ENCODE peak calls at places on chromosomes 5 and 9, in four cellular contexts. L, O, U and S are unnamed samples. For H3K36me3, the result is how much of the 10 kb centered on the place peaks cover.

GRCh38 chr9:114677418-114677817 is 4.6 kb downstream of the TEX48 start:
- DNase-seq in L (peak), O (peak), U (peak), S (peak)

GRCh38 chr9:136539427-136540412 is 6.1 kb downstream of the NOTCH1 start:
- DNase-seq in L (peak), O (peak), U (peak), S (no peak)

GRCh38 chr5:137395011-137395755 is 103.9 kb downstream of the SPOCK1 start:
- DNase-seq in L (no peak), O (no peak), U (no peak), S (no peak)

GRCh38 chr9:124897570-124898460 is 35.9 kb downstream of the ARPC5L start:
- DNase-seq in L (no peak), O (no peak), U (no peak), S (no peak)

GRCh38 chr5:57175586-57175985 is 1.7 kb downstream of the GPBP1 start:
- DNase-seq in L (no peak), O (no peak), U (no peak), S (no peak)

GRCh38 chr5:17441351-17441750 is 56.7 kb upstream of the TAF11L2 start:
- DNase-seq in L (peak), O (no peak), U (no peak), S (no peak)

GRCh38 chr9:107309271-107309670 is 26.2 kb downstream of the RAD23B start:
- DNase-seq in L (no peak), O (no peak), U (no peak), S (no peak)

GRCh38 chr5:69450116-69450515 is 35.2 kb downstream of the MARVELD2 start:
- DNase-seq in L (peak), O (no peak), U (no peak), S (peak)

GRCh38 chr9:109766351-109766750 is 13.6 kb upstream of the PALM2AKAP2 start:
- DNase-seq in L (peak), O (no peak), U (no peak), S (no peak)

GRCh38 chr5:1156033-1156753 is 44.3 kb upstream of the SLC12A7 start:
- DNase-seq in L (no peak), O (no peak), U (no peak), S (peak)

GRCh38 chr5:109409061-109409843 is 522 bp downstream of the PJA2 start:
- DNase-seq in L (peak), O (peak), U (peak), S (peak)

GRCh38 chr5:110757118-110757729 is 18.4 kb downstream of the SLC25A46 start:
- DNase-seq in L (peak), O (no peak), U (no peak), S (no peak)

GRCh38 chr5:97165726-97166125 is 17.3 kb downstream of the RIOK2 start:
- DNase-seq in L (no peak), O (no peak), U (no peak), S (no peak)

GRCh38 chr5:6188344-6188743 is 190.0 kb downstream of the MED10 start:
- DNase-seq in L (no peak), O (no peak), U (no peak), S (no peak)

GRCh38 chr9:89137548-89138462 is 40.8 kb downstream of the SHC3 start:
- DNase-seq in L (peak), O (peak), U (no peak), S (no peak)

GRCh38 chr9:124852829-124853531 is at the start of gene WDR38:
- DNase-seq in L (no peak), O (peak), U (peak), S (peak)

GRCh38 chr9:90032296-90033029 is 427.7 kb downstream of the GADD45G start:
- DNase-seq in L (no peak), O (no peak), U (no peak), S (no peak)

GRCh38 chr5:127306647-127307046 is 16.1 kb downstream of the MEGF10 start:
- DNase-seq in L (peak), O (no peak), U (no peak), S (no peak)

DNA sequence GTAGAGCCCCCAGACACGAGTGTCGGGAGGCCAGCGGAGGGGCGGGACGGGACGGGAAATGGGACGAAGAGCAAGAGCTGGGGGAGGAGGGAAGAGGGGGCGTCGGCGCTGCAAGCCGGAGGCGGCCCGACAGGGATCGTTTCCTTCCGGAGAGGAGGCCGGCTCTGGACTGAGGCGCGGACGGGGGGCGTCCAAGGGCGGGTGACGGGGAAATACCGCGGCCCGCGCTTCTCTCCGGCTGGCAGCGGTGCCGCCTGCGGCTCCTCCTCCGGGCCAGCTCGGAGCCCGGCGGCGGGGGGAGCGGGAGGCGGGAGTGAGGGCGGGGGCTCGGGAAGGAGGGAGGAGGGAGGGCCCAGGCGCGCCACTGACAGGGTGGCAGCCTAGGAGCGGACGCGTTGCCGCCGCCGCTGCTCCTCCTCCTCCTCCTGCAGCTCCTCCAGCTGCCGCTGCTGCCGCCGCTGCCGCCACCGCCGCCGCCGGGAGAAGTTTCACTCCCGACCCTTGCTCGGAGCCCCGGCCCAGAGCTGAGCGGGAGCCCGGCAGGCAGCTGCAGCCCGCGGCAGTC is at the start of gene CHSY3:
- DNase-seq in L (peak), O (peak), U (peak), S (peak)
- TF ChIP-seq CTCF in L (no peak), O (no peak), U (no peak), S (no peak)

GRCh38 chr9:120859361-120859760 is 16.6 kb upstream of the PSMD5 start:
- DNase-seq in L (no peak), O (no peak), U (no peak), S (peak)
- H3K36me3 ChIP-seq in L (under half), O (under half), U (under half), S (under half)

GRCh38 chr5:147397616-147398015 is 112.3 kb downstream of the DPYSL3 start:
- DNase-seq in L (no peak), O (no peak), U (no peak), S (peak)
- TF ChIP-seq CTCF in L (peak), O (no peak), U (no peak), S (peak)

GRCh38 chr9:93648181-93648580 is 71.8 kb downstream of the PHF2 start:
- DNase-seq in L (no peak), O (no peak), U (peak), S (no peak)
- H3K36me3 ChIP-seq in L (under half), O (under half), U (half or more), S (under half)